ENCODE peak calls at places on chromosome 22, in six cellular contexts. N is testis, V is fibroblast of lung, Y is A549, W is thyroid gland, H is cardiac muscle cell. E is an unnamed sample. For H3K4me1, the result is how much of the 10 kb centered on the place peaks cover.

GRCh38 chr22:45911601-45912271 is 65.2 kb downstream of the WNT7B start:
- DNase-seq in V (peak), H (no peak), N (no peak), Y (peak), W (peak), E (no peak)

GRCh38 chr22:19974935-19975706 is 33.5 kb upstream of the TXNRD2 start:
- DNase-seq in N (no peak), W (no peak), H (no peak), V (no peak), Y (no peak), E (no peak)

GRCh38 chr22:17980013-17980510 is 44.3 kb downstream of the MICAL3 start:
- DNase-seq in N (no peak), Y (no peak), H (no peak), V (no peak), W (no peak), E (no peak)

GRCh38 chr22:40030757-40031092 is 36.0 kb downstream of the FAM83F start:
- DNase-seq in W (no peak), V (no peak), N (no peak), Y (no peak), H (no peak), E (no peak)

GRCh38 chr22:31363885-31364284 is 17.7 kb upstream of the PATZ1 start:
- DNase-seq in Y (no peak), W (no peak), N (no peak), V (no peak), H (no peak), E (no peak)

GRCh38 chr22:37557321-37558001 is 2.8 kb upstream of the CDC42EP1 start:
- DNase-seq in Y (no peak), V (no peak), N (no peak), W (no peak), H (no peak), E (no peak)

GRCh38 chr22:32661737-32662586 is 139.5 kb upstream of the TIMP3 start:
- DNase-seq in N (no peak), H (no peak), Y (no peak), V (peak), W (no peak), E (no peak)

GRCh38 chr22:47169801-47170140 is 407.3 kb downstream of the TBC1D22A start:
- DNase-seq in H (no peak), V (no peak), Y (no peak), N (no peak), W (no peak), E (no peak)

GRCh38 chr22:46432164-46433068 is 96.9 kb downstream of the TRMU start:
- DNase-seq in W (peak), V (no peak), N (no peak), H (no peak), Y (no peak), E (no peak)

GRCh38 chr22:33461698-33462434 is 403.7 kb upstream of the SYN3 start:
- DNase-seq in H (no peak), Y (no peak), V (no peak), W (no peak), N (no peak), E (no peak)

GRCh38 chr22:19470010-19470409 is 9.0 kb downstream of the UFD1 start:
- DNase-seq in Y (no peak), H (no peak), W (no peak), N (no peak), V (no peak), E (no peak)

GRCh38 chr22:17115927-17116326 is 5.2 kb downstream of the TMEM121B start:
- DNase-seq in N (no peak), W (no peak), Y (no peak), H (no peak), V (no peak), E (no peak)

GRCh38 chr22:45473626-45474237 is 29.0 kb upstream of the FBLN1 start:
- DNase-seq in V (no peak), N (peak), Y (no peak), W (no peak), H (no peak), E (no peak)

GRCh38 chr22:19069451-19069850 is 52.8 kb downstream of the DGCR2 start:
- DNase-seq in N (no peak), W (no peak), Y (no peak), H (no peak), V (no peak), E (no peak)

GRCh38 chr22:43206515-43207161 is 19.7 kb upstream of the TTLL12 start:
- DNase-seq in N (no peak), V (no peak), H (no peak), W (no peak), Y (no peak), E (peak)

GRCh38 chr22:36644333-36644757 is 59.2 kb downstream of the CACNG2 start:
- DNase-seq in V (peak), N (peak), Y (peak), W (peak), H (peak), E (no peak)

DNA sequence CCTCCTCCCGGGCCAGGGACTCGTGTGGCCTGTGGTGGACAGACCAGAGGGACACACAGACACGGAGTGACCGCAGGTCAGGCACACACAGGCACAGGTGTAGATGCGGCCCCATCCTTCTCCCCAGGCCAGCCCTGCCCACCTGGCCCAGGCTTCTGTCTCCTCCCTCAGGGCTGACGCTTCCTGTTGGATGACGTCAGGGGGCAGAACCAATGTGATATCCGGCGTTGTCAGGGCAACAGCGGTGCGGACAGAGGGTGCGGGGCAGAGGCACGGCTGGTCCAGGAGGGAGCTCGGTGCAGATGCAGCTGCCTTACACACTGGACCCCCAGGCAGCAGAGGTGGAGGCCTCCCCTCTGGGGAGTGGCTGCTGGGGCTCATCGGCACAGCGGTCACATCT is 2.9 kb upstream of the TUBGCP6 start:
- DNase-seq in W (no peak), N (peak), Y (no peak), H (no peak), V (peak), E (peak)
- H3K4me1 ChIP-seq in W (under half), N (under half), Y (under half), H (under half), V (under half), E (under half)

GRCh38 chr22:41832553-41833368 is at the start of gene SREBF2:
- DNase-seq in W (peak), V (peak), N (peak), H (peak), Y (peak), E (peak)

GRCh38 chr22:41831383-41831782 is 1.5 kb upstream of the SREBF2 start:
- DNase-seq in H (no peak), N (no peak), Y (no peak), W (no peak), V (peak), E (no peak)

GRCh38 chr22:41831828-41832552 is 915 bp upstream of the SREBF2 start:
- DNase-seq in W (no peak), N (no peak), V (no peak), H (no peak), Y (no peak), E (no peak)

GRCh38 chr22:41834005-41834975 is 1.4 kb downstream of the SREBF2 start:
- DNase-seq in Y (no peak), V (no peak), W (no peak), N (no peak), H (no peak), E (no peak)

DNA sequence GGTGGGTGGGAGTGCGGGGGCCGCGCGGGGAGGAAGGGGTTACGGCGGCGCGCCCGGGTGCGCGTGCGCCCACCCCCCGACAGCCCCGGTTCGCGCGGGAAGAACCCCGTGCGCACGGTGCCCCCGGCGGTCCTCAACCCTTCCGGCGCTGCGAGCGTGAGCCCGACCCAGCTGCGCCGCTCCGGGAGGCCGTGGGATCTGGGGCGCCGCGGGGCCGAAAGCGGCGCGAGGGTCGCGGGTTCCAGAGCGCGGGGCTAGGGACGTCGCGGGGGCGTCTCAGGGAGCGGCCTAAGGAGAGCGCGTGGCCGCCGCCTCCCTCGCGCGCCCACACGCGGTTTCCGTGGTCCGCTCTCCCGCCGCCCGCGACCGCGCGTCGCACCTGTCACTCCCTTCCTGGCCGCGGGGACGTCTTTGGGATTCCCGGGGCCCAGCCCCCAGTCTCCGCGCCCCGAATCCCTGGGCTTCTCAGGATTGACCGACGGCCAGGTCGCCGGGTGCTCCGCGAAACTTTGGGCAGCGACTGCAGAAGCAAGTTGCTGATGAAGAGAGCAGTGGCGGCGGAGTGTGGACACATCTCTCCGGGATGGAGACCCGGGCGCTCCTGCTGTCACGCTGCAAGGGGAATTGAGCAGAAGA is 582 bp downstream of the SREBF2 start:
- DNase-seq in W (peak), N (peak), Y (no peak), V (peak), H (peak), E (peak)
- H3K4me3 ChIP-seq in W (peak), N (peak), Y (peak), V (peak), H (peak), E (peak)

DNA sequence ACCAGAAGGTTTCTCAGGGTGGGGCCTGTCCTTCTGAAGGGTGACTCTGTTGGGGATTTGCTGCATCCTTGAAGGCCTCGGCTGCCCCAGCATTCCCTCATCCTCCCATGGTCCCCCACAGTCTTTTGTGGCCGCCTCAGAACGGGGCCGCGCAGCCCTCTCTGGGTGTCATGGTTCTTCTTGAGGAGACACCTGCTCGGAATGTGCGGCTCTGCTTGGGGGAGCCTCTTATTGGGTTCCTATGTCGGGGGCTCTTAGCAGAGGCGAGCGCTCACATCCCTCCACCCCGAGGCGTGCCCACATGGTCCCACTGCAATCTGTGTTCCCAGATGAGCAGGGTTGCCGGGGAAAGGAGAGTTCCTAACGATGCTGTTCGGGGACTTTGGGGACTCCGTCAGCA is 1008.4 kb downstream of the BRD1 start:
- DNase-seq in H (no peak), N (no peak), V (no peak), Y (no peak), W (no peak), E (no peak)
- TF ChIP-seq CTCF in H (no peak), N (no peak), V (no peak), Y (no peak), W (no peak), E (no peak)

DNA sequence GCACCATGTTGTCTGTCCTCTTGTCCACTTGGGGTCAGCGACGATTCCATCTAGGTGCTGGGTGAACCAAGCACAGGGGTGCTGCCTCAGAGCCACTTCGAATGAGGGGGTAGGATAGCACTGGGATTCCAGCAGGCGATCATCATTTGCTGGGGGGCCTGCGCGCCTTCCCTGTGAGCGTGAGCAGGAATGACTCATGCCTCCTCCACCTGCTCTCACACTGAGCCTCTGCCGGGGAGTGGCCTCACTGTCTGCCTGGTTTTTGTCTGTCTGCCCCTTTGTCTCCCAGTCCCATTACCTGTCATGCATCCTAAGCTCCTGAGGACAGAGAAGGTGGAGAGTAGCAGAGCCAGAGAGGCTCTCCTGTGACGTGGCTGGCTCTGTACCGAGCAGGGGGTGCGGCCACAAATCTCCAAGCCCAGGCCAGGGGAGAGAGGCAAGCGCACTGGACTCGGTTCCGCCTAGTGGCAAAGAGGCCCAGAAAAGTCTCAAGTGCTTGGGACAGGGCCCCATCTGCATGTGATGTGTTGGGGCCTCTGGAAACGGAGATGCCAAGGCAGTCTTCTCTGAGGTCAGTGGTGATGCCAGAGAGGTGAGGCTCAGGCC is 30.8 kb downstream of the RSPH14 start:
- DNase-seq in Y (no peak), N (no peak), W (no peak), V (no peak), H (no peak), E (no peak)
- H3K4me1 ChIP-seq in Y (under half), N (under half), W (under half), V (under half), H (under half), E (under half)

DNA sequence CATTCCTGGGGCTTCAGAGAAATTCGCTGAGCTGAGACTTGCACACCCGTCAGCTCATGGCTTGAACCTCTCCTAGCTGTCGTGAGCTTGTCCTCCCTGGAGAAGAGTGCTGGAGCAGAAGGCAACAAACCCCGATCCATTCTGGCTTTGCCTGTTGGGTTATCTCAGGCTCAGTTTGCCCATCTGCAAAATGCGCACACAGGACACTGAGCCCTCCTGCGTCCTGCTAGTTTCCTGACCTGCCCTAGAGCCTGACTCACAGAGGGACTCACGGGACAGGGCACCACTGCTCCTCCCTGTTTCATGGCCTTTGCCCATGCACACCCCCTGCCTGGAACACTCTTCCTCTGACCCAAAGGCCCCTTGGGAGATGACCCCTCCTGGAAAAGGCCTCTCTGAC is 365.0 kb downstream of the MN1 start:
- DNase-seq in H (no peak), N (no peak), W (no peak), V (no peak), Y (no peak), E (no peak)
- H3K4me3 ChIP-seq in H (no peak), N (no peak), W (no peak), V (no peak), Y (no peak), E (no peak)

DNA sequence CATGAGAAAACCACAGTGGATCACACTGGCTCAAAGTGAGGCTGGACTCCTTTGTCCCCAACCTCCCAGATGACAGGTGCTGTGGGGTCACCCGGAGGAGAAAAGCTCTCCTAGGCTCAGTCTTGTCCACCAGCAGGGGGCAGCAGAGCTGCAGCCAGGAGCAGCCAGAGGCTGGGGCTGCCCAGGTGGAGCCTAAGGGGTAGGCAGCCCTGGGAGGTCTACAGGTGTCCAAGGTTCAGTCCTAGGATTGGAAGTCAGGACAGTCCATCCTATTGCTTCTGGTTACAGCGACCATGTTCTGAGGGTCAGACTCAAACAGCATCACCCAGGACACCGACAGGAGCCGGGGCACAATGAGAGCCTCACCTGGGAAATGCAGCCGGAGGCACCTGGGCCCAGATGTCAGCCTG is 77.6 kb upstream of the IGLL5 start:
- DNase-seq in N (peak), H (no peak), V (peak), Y (peak), W (peak), E (peak)
- TF ChIP-seq CTCF in N (no peak), H (peak), V (peak), Y (peak), W (peak), E (peak)